ENCODE peak calls at places on chromosomes 3 and 15, in nine cellular contexts. C is aorta, O is GM23338, T is right cardiac atrium, X is heart right ventricle, G is mammary epithelial cell, R is tibial artery, M is GM06990, I is astrocyte. V is an unnamed sample. For H3K27me3, the result is how much of the 10 kb centered on the place peaks cover.

GRCh38 chr3:52054689-52055511 is 1.5 kb downstream of the DUSP7 start:
- DNase-seq in C (no peak), O (peak), T (peak), X (peak), G (no peak), R (no peak), M (peak), I (no peak), V (peak)

GRCh38 chr3:193732391-193732790 is 139.4 kb downstream of the OPA1 start:
- DNase-seq in C (no peak), O (no peak), T (no peak), X (no peak), G (peak), R (no peak), M (no peak), I (peak), V (no peak)

GRCh38 chr3:143482106-143483088 is 362.8 kb downstream of the CHST2 start:
- DNase-seq in C (no peak), O (no peak), T (no peak), X (no peak), G (no peak), R (no peak), M (no peak), I (peak), V (no peak)

GRCh38 chr3:133937756-133938601 is 42.3 kb upstream of the RAB6B start:
- DNase-seq in C (peak), O (no peak), T (no peak), X (no peak), G (no peak), R (peak), M (no peak), I (peak), V (peak)

GRCh38 chr15:90419202-90419601 is 31.2 kb downstream of the IQGAP1 start:
- DNase-seq in C (no peak), O (no peak), T (no peak), X (no peak), G (no peak), R (no peak), M (peak), I (no peak), V (no peak)

GRCh38 chr3:71461749-71462483 is 121.6 kb downstream of the FOXP1 start:
- DNase-seq in C (no peak), O (no peak), T (no peak), X (no peak), G (no peak), R (no peak), M (no peak), I (peak), V (no peak)

GRCh38 chr3:185734725-185735096 is 90.1 kb downstream of the IGF2BP2 start:
- DNase-seq in C (no peak), O (no peak), T (no peak), X (no peak), G (no peak), R (no peak), M (no peak), I (no peak), V (no peak)

GRCh38 chr3:46484911-46485696 is 12.7 kb upstream of the RTP3 start:
- DNase-seq in C (no peak), O (no peak), T (no peak), X (no peak), G (no peak), R (no peak), M (no peak), I (no peak), V (peak)

GRCh38 chr3:30625541-30626438 is 19.4 kb downstream of the TGFBR2 start:
- DNase-seq in C (no peak), O (no peak), T (no peak), X (no peak), G (peak), R (no peak), M (no peak), I (peak), V (no peak)

GRCh38 chr3:3817870-3818269 is 18.6 kb downstream of the LRRN1 start:
- DNase-seq in C (no peak), O (no peak), T (no peak), X (no peak), G (no peak), R (no peak), M (no peak), I (peak), V (no peak)

GRCh38 chr3:52197842-52198625 is at the start of gene ALAS1:
- DNase-seq in C (peak), O (peak), T (peak), X (peak), G (peak), R (peak), M (peak), I (peak), V (peak)

GRCh38 chr15:100726426-100727190 is 124.2 kb downstream of the ASB7 start:
- DNase-seq in C (peak), O (no peak), T (no peak), X (no peak), G (no peak), R (no peak), M (no peak), I (peak), V (peak)

GRCh38 chr15:78937132-78937739 is 7.6 kb downstream of the CTSH start:
- DNase-seq in C (peak), O (no peak), T (peak), X (peak), G (no peak), R (no peak), M (no peak), I (no peak), V (no peak)

GRCh38 chr15:81752149-81752942 is 293.5 kb downstream of the MEX3B start:
- DNase-seq in C (peak), O (no peak), T (peak), X (peak), G (peak), R (peak), M (no peak), I (no peak), V (no peak)

GRCh38 chr3:186628756-186629155 is 11.4 kb upstream of the FETUB start:
- DNase-seq in C (no peak), O (no peak), T (no peak), X (no peak), G (no peak), R (no peak), M (no peak), I (no peak), V (no peak)

GRCh38 chr3:159130108-159130507 is 328.3 kb downstream of the MFSD1 start:
- DNase-seq in C (no peak), O (peak), T (no peak), X (no peak), G (no peak), R (no peak), M (no peak), I (no peak), V (no peak)

DNA sequence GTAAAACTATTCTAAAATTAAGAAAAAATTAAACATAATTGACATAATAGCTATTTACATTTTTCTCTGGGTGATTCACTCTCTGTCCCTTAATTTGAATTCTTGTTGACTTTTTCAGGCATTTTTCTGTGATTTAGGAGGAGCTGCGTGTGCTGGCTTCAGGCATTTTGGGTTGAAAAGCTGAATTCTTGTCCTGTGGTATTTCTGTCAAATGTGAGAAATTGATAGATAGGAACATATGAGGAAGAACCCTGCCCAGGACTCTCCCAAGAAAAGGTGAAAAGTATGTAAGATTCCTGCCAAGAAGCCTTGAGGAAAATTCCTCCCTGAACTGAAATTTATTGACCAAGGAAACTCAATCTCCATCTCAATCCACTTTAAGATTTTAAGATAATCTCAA is 524.5 kb upstream of the MCTP2 start:
- DNase-seq in C (no peak), O (no peak), T (no peak), X (no peak), G (no peak), R (no peak), M (no peak), I (no peak), V (no peak)
- H3K27me3 ChIP-seq in C (under half), O (under half), T (under half), X (under half), G (under half), R (under half), M (under half), I (under half), V (under half)

DNA sequence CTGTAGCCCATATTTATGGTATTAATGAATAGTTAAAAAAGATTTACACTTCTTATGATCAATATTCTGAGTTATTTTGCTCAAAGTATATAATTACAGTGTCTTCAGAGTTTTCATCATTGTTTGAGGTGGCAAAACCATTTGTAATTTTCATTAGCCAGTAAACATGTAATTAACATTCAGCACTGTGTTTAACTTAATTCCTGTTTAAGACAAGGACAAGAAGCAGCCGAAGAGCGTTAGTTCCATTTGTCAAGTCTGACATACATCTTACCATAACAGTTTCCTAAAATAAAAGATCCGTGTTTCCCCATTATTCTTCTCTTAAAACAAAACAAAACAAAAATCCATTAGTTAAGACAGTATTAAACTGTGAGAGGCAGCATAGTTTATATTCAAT is 5.6 kb upstream of the NR2F2 start:
- DNase-seq in C (no peak), O (no peak), T (no peak), X (no peak), G (no peak), R (no peak), M (no peak), I (peak), V (no peak)
- H3K4me3 ChIP-seq in C (no peak), O (peak), T (peak), X (peak), G (no peak), R (peak), M (no peak), I (peak), V (no peak)

DNA sequence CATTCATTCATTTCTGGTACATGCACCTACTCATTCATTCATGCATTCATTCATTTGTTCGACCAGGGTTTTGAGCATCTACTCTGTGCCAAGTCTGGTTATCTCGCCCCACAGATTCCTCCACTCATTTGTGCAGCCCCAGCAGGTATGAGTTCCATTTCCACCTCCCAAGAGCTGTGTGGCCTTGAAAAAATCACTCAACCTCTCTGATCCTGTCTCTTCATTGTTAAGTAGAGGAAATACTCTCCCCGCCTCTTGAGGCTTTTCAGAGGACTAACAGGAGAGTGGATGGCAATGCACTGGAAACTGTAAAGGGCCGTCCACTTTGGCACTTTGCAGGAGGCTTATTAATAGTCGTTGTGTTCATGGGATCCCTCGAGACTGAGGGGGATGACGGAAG is 61.8 kb downstream of the CYP11A1 start:
- DNase-seq in C (no peak), O (no peak), T (no peak), X (no peak), G (no peak), R (no peak), M (no peak), I (no peak), V (no peak)
- H3K27me3 ChIP-seq in C (under half), O (half or more), T (under half), X (half or more), G (under half), R (half or more), M (under half), I (under half), V (under half)

DNA sequence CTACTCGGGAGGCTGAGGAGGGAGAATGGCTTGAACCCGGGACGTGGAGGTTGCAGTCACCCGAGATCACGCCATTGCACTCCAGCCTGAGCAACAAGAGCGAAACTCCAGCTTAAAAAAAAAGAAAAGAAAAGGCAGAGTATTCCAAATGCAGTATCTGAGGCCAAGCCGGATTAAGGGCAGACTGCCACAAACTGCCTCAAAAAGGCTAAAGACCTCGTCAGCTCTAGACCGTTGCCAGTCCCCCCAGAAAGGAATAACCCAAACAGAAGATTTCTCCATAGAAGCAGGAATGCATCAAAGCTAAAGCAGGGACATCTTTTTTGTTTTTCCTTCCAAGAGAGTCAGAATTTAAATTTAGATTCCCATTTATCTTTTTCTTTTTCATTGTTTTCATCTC is 72.9 kb downstream of the TM4SF4 start:
- DNase-seq in C (peak), O (no peak), T (peak), X (peak), G (no peak), R (peak), M (no peak), I (peak), V (no peak)
- H3K4me3 ChIP-seq in C (no peak), O (no peak), T (no peak), X (no peak), G (peak), R (peak), M (no peak), I (no peak), V (no peak)

GRCh38 chr15:74385442-74386132 is 18.1 kb upstream of the CYP11A1 start:
- DNase-seq in C (no peak), O (no peak), T (peak), X (peak), G (no peak), R (no peak), M (no peak), I (no peak), V (peak)
- H3K27me3 ChIP-seq in C (under half), O (under half), T (under half), X (under half), G (under half), R (under half), M (under half), I (under half), V (under half)

GRCh38 chr3:42262525-42262924 is 3.5 kb downstream of the CCK start:
- DNase-seq in C (no peak), O (no peak), T (no peak), X (no peak), G (peak), R (no peak), M (no peak), I (peak), V (no peak)
- H3K4me3 ChIP-seq in C (no peak), O (peak), T (no peak), X (no peak), G (no peak), R (no peak), M (no peak), I (no peak), V (no peak)

DNA sequence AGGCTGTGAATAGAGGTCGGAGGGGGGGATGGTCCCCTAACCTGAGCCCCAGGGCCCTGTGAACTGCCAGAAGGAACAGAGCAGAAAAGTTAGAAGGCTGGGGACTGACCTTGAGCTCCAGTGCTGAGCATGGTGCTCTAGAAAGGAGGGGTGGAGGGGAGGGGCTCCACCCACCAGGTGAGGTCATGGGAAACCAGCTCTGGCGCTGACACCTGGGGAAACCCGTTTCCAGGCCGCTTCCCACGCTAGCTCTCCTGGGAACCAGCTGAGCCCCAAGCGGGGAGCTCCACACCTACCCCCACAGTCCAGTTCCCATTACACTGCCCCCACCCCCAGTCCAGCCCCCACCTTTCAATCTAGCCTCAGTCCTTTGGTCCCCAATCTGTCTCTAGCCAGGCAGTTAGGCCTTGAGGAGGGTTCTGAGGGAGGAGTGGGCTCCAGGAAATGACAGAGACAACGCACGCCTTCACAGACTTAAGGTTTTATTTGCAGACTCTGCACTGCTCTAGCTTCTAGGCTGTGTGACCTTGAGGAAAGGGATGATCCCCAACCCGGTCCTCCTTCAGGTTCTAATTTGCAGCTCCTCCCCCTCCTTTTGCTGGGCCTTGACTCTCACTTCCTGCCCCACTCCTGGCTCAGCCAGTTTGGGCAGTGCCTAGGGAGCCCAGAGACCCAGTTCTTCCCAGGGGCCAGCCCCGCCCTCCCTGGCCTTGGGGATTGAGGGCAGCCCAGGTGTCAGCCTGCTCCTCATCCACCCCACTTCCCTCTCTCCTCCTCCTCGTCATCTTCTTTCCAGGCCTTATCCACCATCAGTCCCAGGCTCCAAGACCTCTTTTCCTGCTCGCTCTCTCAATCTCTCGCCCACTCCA is 2.1 kb downstream of the RHOV start:
- DNase-seq in C (no peak), O (peak), T (no peak), X (no peak), G (peak), R (no peak), M (peak), I (no peak), V (peak)
- H3K27me3 ChIP-seq in C (under half), O (under half), T (under half), X (under half), G (under half), R (under half), M (under half), I (under half), V (under half)

GRCh38 chr3:152295344-152295743 is 26.6 kb downstream of the MBNL1 start:
- DNase-seq in C (no peak), O (no peak), T (no peak), X (no peak), G (no peak), R (no peak), M (no peak), I (no peak), V (no peak)
- H3K4me3 ChIP-seq in C (no peak), O (no peak), T (no peak), X (no peak), G (no peak), R (no peak), M (no peak), I (no peak), V (no peak)

GRCh38 chr3:138944842-138945645 is 1.9 kb downstream of the FOXL2 start:
- DNase-seq in C (no peak), O (peak), T (no peak), X (no peak), G (no peak), R (no peak), M (no peak), I (no peak), V (peak)

GRCh38 chr3:138947303-138948121 is 495 bp downstream of the FOXL2NB start:
- DNase-seq in C (peak), O (peak), T (no peak), X (no peak), G (no peak), R (no peak), M (no peak), I (no peak), V (no peak)

GRCh38 chr3:138945646-138946553 is 1.0 kb downstream of the FOXL2 start:
- DNase-seq in C (no peak), O (peak), T (no peak), X (no peak), G (peak), R (no peak), M (no peak), I (no peak), V (peak)

GRCh38 chr3:138948371-138949001 is 1.5 kb downstream of the FOXL2NB start:
- DNase-seq in C (peak), O (peak), T (no peak), X (no peak), G (no peak), R (no peak), M (no peak), I (no peak), V (peak)

DNA sequence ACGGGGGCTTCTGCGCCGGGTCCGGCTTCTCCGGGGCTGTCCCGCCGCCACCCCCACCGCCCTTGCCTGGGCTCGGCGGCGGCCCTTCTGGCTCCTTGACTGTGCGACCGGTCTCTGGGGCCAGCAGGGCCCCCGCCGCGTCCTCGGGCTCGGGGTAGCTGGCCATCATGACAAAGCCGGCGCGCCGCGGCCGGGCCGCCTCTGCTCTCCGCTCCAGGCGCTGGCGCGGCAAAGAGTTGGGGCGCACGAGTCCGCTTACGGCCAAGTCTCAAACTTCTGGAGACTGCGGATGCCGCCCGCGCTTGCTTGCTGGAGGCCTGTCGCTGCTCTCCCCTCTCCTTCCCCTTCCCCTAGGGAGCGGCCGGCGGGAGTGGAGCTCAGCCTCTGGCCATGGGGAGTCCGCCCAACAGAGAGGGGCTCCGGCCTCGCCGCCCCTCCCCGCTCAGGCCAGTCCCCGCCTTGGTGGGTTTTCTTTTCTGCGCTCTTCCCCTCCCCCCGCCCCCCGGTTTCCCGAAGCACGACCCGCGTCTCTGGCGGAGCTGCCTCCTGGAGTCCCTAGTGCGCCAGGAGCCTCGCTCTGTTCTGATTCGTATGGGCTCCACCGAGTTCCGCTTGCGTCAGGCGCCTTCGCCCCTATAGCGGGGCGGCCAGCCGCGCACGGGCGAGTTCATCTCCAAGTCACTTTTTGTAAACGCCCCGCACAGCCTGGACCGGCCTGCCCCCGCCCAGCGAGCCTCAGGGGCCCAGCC is at the start of the genes FOXL2 and FOXL2NB:
- DNase-seq in C (peak), O (peak), T (peak), X (no peak), G (peak), R (no peak), M (no peak), I (peak), V (peak)
- H3K27me3 ChIP-seq in C (under half), O (half or more), T (under half), X (half or more), G (under half), R (half or more), M (under half), I (half or more), V (half or more)

GRCh38 chr15:43446344-43446743 is 46.6 kb downstream of the TP53BP1 start:
- DNase-seq in C (no peak), O (no peak), T (no peak), X (no peak), G (no peak), R (no peak), M (no peak), I (no peak), V (no peak)
- H3K4me3 ChIP-seq in C (no peak), O (no peak), T (no peak), X (no peak), G (no peak), R (no peak), M (no peak), I (no peak), V (no peak)